ENCODE peak calls at places on chromosomes 5 and 9, in six cellular contexts. One of them, this sample, is unnamed.

GRCh38 chr5:146051678-146052077 is 53.7 kb downstream of the PLAC8L1 start:
- DNase-seq in K562: no peak
- DNase-seq in HEK293T: no peak
- DNase-seq in HepG2: no peak
- DNase-seq in GM12878: no peak
- DNase-seq in A549: no peak
- DNase-seq in this sample: peak; percentile 85

GRCh38 chr5:1463326-1464095 is 18.3 kb upstream of the SLC6A3 start:
- DNase-seq in GM12878: no peak
- DNase-seq in HEK293T: no peak
- DNase-seq in A549: no peak
- DNase-seq in K562: no peak
- DNase-seq in HepG2: no peak
- DNase-seq in this sample: no peak

GRCh38 chr9:127393680-127394079 is 3.3 kb upstream of the SLC2A8 start:
- DNase-seq in GM12878: no peak
- DNase-seq in HepG2: no peak
- DNase-seq in HEK293T: no peak
- DNase-seq in A549: no peak
- DNase-seq in K562: no peak
- DNase-seq in this sample: peak; percentile 32

GRCh38 chr5:75023368-75024159 is 28.8 kb downstream of the GCNT4 start:
- DNase-seq in GM12878: no peak
- DNase-seq in HepG2: no peak
- DNase-seq in A549: no peak
- DNase-seq in HEK293T: no peak
- DNase-seq in K562: no peak
- DNase-seq in this sample: peak; percentile 23

GRCh38 chr5:53359906-53360305 is 120.5 kb upstream of the FST start:
- DNase-seq in HEK293T: no peak
- DNase-seq in K562: no peak
- DNase-seq in HepG2: peak; percentile 19
- DNase-seq in GM12878: no peak
- DNase-seq in A549: no peak
- DNase-seq in this sample: peak; percentile 10

GRCh38 chr9:3646226-3646625 is 120.4 kb upstream of the RFX3 start:
- DNase-seq in HepG2: no peak
- DNase-seq in A549: no peak
- DNase-seq in GM12878: no peak
- DNase-seq in HEK293T: no peak
- DNase-seq in K562: no peak
- DNase-seq in this sample: no peak

GRCh38 chr5:134246771-134247329 is 21.0 kb upstream of the PPP2CA start:
- DNase-seq in GM12878: no peak
- DNase-seq in A549: no peak
- DNase-seq in K562: no peak
- DNase-seq in HEK293T: no peak
- DNase-seq in HepG2: peak; percentile 24
- DNase-seq in this sample: no peak

GRCh38 chr9:93562157-93562556 is 14.2 kb upstream of the PHF2 start:
- DNase-seq in HEK293T: no peak
- DNase-seq in K562: no peak
- DNase-seq in A549: no peak
- DNase-seq in HepG2: no peak
- DNase-seq in GM12878: no peak
- DNase-seq in this sample: no peak

GRCh38 chr5:937151-937924 is 44.7 kb downstream of the TRIP13 start:
- DNase-seq in GM12878: no peak
- DNase-seq in HEK293T: no peak
- DNase-seq in A549: no peak
- DNase-seq in K562: no peak
- DNase-seq in HepG2: no peak
- DNase-seq in this sample: no peak

GRCh38 chr9:35172878-35173277 is 11.1 kb downstream of the UNC13B start:
- DNase-seq in K562: no peak
- DNase-seq in HepG2: no peak
- DNase-seq in HEK293T: peak; percentile 7
- DNase-seq in GM12878: no peak
- DNase-seq in A549: no peak
- DNase-seq in this sample: no peak

GRCh38 chr9:122095010-122095767 is 2.1 kb upstream of the TTLL11 start:
- DNase-seq in HepG2: peak; percentile 48
- DNase-seq in HEK293T: peak; percentile 51
- DNase-seq in GM12878: no peak
- DNase-seq in A549: peak; percentile 77
- DNase-seq in K562: peak; percentile 45
- DNase-seq in this sample: peak; percentile 65

GRCh38 chr5:38433160-38433861 is 123.1 kb downstream of the LIFR start:
- DNase-seq in A549: no peak
- DNase-seq in K562: no peak
- DNase-seq in HEK293T: no peak
- DNase-seq in GM12878: no peak
- DNase-seq in HepG2: no peak
- DNase-seq in this sample: peak; percentile 87

GRCh38 chr9:127817881-127818434 is 15.3 kb downstream of the FPGS start:
- DNase-seq in GM12878: no peak
- DNase-seq in HepG2: no peak
- DNase-seq in K562: no peak
- DNase-seq in A549: no peak
- DNase-seq in HEK293T: no peak
- DNase-seq in this sample: no peak

GRCh38 chr5:140024928-140025327 is 18.2 kb downstream of the NRG2 start:
- DNase-seq in HEK293T: no peak
- DNase-seq in K562: no peak
- DNase-seq in HepG2: no peak
- DNase-seq in GM12878: no peak
- DNase-seq in A549: no peak
- DNase-seq in this sample: no peak

GRCh38 chr9:115098226-115098965 is 19.6 kb downstream of the TNC start:
- DNase-seq in GM12878: no peak
- DNase-seq in K562: no peak
- DNase-seq in A549: no peak
- DNase-seq in HEK293T: no peak
- DNase-seq in HepG2: no peak
- DNase-seq in this sample: no peak

GRCh38 chr9:99192786-99193465 is 28.8 kb downstream of the ALG2 start:
- DNase-seq in A549: peak; percentile 18
- DNase-seq in GM12878: no peak
- DNase-seq in HepG2: no peak
- DNase-seq in HEK293T: no peak
- DNase-seq in K562: no peak
- DNase-seq in this sample: peak; percentile 24

GRCh38 chr9:130936285-130937117 is 2.5 kb downstream of the FIBCD1 start:
- DNase-seq in HepG2: peak; percentile 28
- DNase-seq in HEK293T: no peak
- DNase-seq in A549: peak; percentile 83
- DNase-seq in GM12878: no peak
- DNase-seq in K562: peak; percentile 64
- DNase-seq in this sample: peak; percentile 75
- TF ChIP-seq BHLHE40 in HepG2: no peak
- TF ChIP-seq BHLHE40 in HEK293T: no peak
- TF ChIP-seq BHLHE40 in A549: no peak
- TF ChIP-seq BHLHE40 in GM12878: no peak
- TF ChIP-seq BHLHE40 in K562: no peak
- TF ChIP-seq BHLHE40 in this sample: no peak

DNA sequence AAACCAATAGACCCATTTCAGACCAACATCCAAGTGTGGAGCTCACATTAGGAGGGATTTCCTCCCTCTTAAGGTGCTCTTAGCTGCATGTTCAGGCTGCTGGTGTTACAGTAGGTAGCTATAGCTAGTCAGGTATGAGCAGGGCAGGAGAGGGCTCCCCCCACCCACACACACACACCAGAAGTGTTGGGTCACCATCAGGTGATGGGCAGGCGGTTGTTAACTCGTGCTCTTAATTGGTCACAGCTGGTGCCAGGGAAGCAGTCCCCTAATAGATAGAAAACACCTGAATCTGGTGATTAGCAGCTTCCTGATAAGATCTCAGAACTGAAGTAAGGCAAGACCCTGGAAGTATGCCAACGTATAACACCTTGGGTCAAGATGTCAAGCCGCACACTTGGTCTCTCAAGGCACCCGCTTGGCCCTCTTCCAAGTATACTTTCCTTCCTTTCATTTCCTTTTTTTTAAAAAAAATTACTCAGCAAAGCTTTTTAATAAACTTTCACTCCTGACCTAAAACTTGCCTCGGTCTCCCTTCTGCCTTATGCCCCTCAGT is 532.4 kb downstream of the DNAH5 start:
- DNase-seq in K562: no peak
- DNase-seq in HEK293T: no peak
- DNase-seq in A549: no peak
- DNase-seq in HepG2: no peak
- DNase-seq in GM12878: no peak
- DNase-seq in this sample: no peak
- TF ChIP-seq BHLHE40 in K562: no peak
- TF ChIP-seq BHLHE40 in HEK293T: no peak
- TF ChIP-seq BHLHE40 in A549: no peak
- TF ChIP-seq BHLHE40 in HepG2: no peak
- TF ChIP-seq BHLHE40 in GM12878: peak; percentile 24
- TF ChIP-seq BHLHE40 in this sample: no peak

GRCh38 chr9:133121200-133122166 is at the start of gene RALGDS:
- DNase-seq in A549: peak; percentile 82
- DNase-seq in K562: peak; percentile 98
- DNase-seq in HEK293T: peak; percentile 97
- DNase-seq in GM12878: no peak
- DNase-seq in HepG2: peak; percentile 61
- DNase-seq in this sample: peak; percentile 75
- TF ChIP-seq BHLHE40 in A549: no peak
- TF ChIP-seq BHLHE40 in K562: no peak
- TF ChIP-seq BHLHE40 in HEK293T: no peak
- TF ChIP-seq BHLHE40 in GM12878: peak; percentile 81
- TF ChIP-seq BHLHE40 in HepG2: no peak
- TF ChIP-seq BHLHE40 in this sample: no peak

DNA sequence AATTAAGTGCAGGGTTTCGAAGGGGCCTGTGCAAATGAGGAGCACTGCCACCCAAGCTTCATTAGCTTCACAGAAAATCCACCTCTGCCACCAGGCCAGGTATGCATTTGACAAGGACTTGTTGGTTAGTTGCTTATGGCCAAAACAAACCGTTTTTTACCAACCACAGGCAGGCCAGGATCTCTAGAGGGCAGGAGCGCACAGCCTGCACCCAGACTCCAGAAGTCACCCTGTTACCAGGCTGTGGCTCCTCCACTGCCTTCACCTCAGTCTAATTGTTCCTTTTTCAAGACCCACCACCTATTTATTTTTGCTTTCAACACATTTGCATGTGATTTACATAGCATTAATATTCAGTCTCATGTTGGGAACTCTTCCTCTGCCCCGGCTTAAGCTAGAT is 78.3 kb upstream of the HSPA9 start:
- DNase-seq in GM12878: no peak
- DNase-seq in HEK293T: no peak
- DNase-seq in K562: no peak
- DNase-seq in A549: peak; percentile 51
- DNase-seq in HepG2: no peak
- DNase-seq in this sample: peak; percentile 35
- TF ChIP-seq BHLHE40 in GM12878: no peak
- TF ChIP-seq BHLHE40 in HEK293T: no peak
- TF ChIP-seq BHLHE40 in K562: no peak
- TF ChIP-seq BHLHE40 in A549: no peak
- TF ChIP-seq BHLHE40 in HepG2: no peak
- TF ChIP-seq BHLHE40 in this sample: no peak

This sample was measured in IMR-90.